ENCODE peak calls at places on chromosome 11, in seven cellular contexts. One of them, this sample, is unnamed.

GRCh38 chr11:134508219-134508990 is 96.4 kb upstream of the B3GAT1 start:
- DNase-seq in HepG2: no peak
- DNase-seq in K562: no peak
- DNase-seq in SK-N-SH: no peak
- DNase-seq in H1: no peak
- DNase-seq in HCT116: no peak
- DNase-seq in GM12878: no peak
- DNase-seq in this sample: no peak

GRCh38 chr11:85828640-85828978 is 17.7 kb upstream of the SYTL2 start:
- DNase-seq in HepG2: no peak
- DNase-seq in K562: no peak
- DNase-seq in SK-N-SH: no peak
- DNase-seq in H1: no peak
- DNase-seq in HCT116: no peak
- DNase-seq in GM12878: no peak
- DNase-seq in this sample: no peak

GRCh38 chr11:103845331-103845730 is 191.1 kb upstream of the DDI1 start:
- DNase-seq in HepG2: no peak
- DNase-seq in K562: no peak
- DNase-seq in SK-N-SH: no peak
- DNase-seq in H1: no peak
- DNase-seq in HCT116: no peak
- DNase-seq in GM12878: no peak
- DNase-seq in this sample: no peak

GRCh38 chr11:115605397-115606222 is 101.4 kb upstream of the CADM1 start:
- DNase-seq in HepG2: no peak
- DNase-seq in K562: no peak
- DNase-seq in SK-N-SH: no peak
- DNase-seq in H1: no peak
- DNase-seq in HCT116: no peak
- DNase-seq in GM12878: no peak
- DNase-seq in this sample: peak; percentile 36

GRCh38 chr11:113721462-113722066 is 15.5 kb upstream of the TMPRSS5 start:
- DNase-seq in HepG2: no peak
- DNase-seq in K562: no peak
- DNase-seq in SK-N-SH: no peak
- DNase-seq in H1: no peak
- DNase-seq in HCT116: no peak
- DNase-seq in GM12878: no peak
- DNase-seq in this sample: no peak

GRCh38 chr11:112616292-112617088 is 344.7 kb upstream of the NCAM1 start:
- DNase-seq in HepG2: no peak
- DNase-seq in K562: no peak
- DNase-seq in SK-N-SH: no peak
- DNase-seq in H1: no peak
- DNase-seq in HCT116: no peak
- DNase-seq in GM12878: no peak
- DNase-seq in this sample: no peak

GRCh38 chr11:84965484-84965883 is 661.7 kb downstream of the DLG2 start:
- DNase-seq in HepG2: no peak
- DNase-seq in K562: no peak
- DNase-seq in SK-N-SH: no peak
- DNase-seq in H1: no peak
- DNase-seq in HCT116: no peak
- DNase-seq in GM12878: no peak
- DNase-seq in this sample: no peak

GRCh38 chr11:119155733-119156492 is 7.1 kb downstream of the ABCG4 start:
- DNase-seq in HepG2: peak; percentile 57
- DNase-seq in K562: peak; percentile 70
- DNase-seq in SK-N-SH: peak; percentile 67
- DNase-seq in H1: peak; percentile 62
- DNase-seq in HCT116: peak; percentile 43
- DNase-seq in GM12878: no peak
- DNase-seq in this sample: no peak

GRCh38 chr11:6111635-6112034 is 4.2 kb downstream of the OR56B4 start:
- DNase-seq in HepG2: no peak
- DNase-seq in K562: no peak
- DNase-seq in SK-N-SH: no peak
- DNase-seq in H1: no peak
- DNase-seq in HCT116: no peak
- DNase-seq in GM12878: no peak
- DNase-seq in this sample: no peak

GRCh38 chr11:67732045-67732787 is 57.8 kb upstream of the ALDH3B2 start:
- DNase-seq in HepG2: no peak
- DNase-seq in K562: peak; percentile 13
- DNase-seq in SK-N-SH: peak; percentile 88
- DNase-seq in H1: peak; percentile 68
- DNase-seq in HCT116: peak; percentile 4
- DNase-seq in GM12878: no peak
- DNase-seq in this sample: no peak

GRCh38 chr11:83051760-83052671 is 19.7 kb downstream of the RAB30 start:
- DNase-seq in HepG2: no peak
- DNase-seq in K562: no peak
- DNase-seq in SK-N-SH: no peak
- DNase-seq in H1: no peak
- DNase-seq in HCT116: no peak
- DNase-seq in GM12878: no peak
- DNase-seq in this sample: no peak

GRCh38 chr11:111386611-111387150 is 7.6 kb upstream of the POU2AF1 start:
- DNase-seq in HepG2: no peak
- DNase-seq in K562: no peak
- DNase-seq in SK-N-SH: no peak
- DNase-seq in H1: no peak
- DNase-seq in HCT116: no peak
- DNase-seq in GM12878: no peak
- DNase-seq in this sample: no peak

GRCh38 chr11:62116458-62116857 is 7.4 kb upstream of the INCENP start:
- DNase-seq in HepG2: no peak
- DNase-seq in K562: peak; percentile 20
- DNase-seq in SK-N-SH: no peak
- DNase-seq in H1: no peak
- DNase-seq in HCT116: no peak
- DNase-seq in GM12878: no peak
- DNase-seq in this sample: no peak

GRCh38 chr11:107856981-107857517 is 1.5 kb downstream of the SLC35F2 start:
- DNase-seq in HepG2: no peak
- DNase-seq in K562: peak; percentile 72
- DNase-seq in SK-N-SH: no peak
- DNase-seq in H1: no peak
- DNase-seq in HCT116: peak; percentile 62
- DNase-seq in GM12878: no peak
- DNase-seq in this sample: no peak

GRCh38 chr11:74311352-74311926 is at the start of gene P4HA3:
- DNase-seq in HepG2: peak; percentile 13
- DNase-seq in K562: peak; percentile 70
- DNase-seq in SK-N-SH: peak; percentile 92
- DNase-seq in H1: peak; percentile 92
- DNase-seq in HCT116: peak; percentile 18
- DNase-seq in GM12878: no peak
- DNase-seq in this sample: no peak

GRCh38 chr11:124801014-124801413 is 808 bp upstream of the MSANTD2 start:
- DNase-seq in HepG2: no peak
- DNase-seq in K562: no peak
- DNase-seq in SK-N-SH: peak; percentile 8
- DNase-seq in H1: no peak
- DNase-seq in HCT116: no peak
- DNase-seq in GM12878: no peak
- DNase-seq in this sample: no peak

GRCh38 chr11:59206635-59207034 is 6.1 kb downstream of the MPEG1 start:
- DNase-seq in HepG2: peak; percentile 42
- DNase-seq in K562: peak; percentile 53
- DNase-seq in SK-N-SH: peak; percentile 34
- DNase-seq in H1: peak; percentile 65
- DNase-seq in HCT116: peak; percentile 21
- DNase-seq in GM12878: no peak
- DNase-seq in this sample: peak; percentile 79

GRCh38 chr11:66070604-66071325 is 693 bp downstream of the PACS1 start:
- DNase-seq in HepG2: no peak
- DNase-seq in K562: peak; percentile 52
- DNase-seq in SK-N-SH: peak; percentile 74
- DNase-seq in H1: peak; percentile 71
- DNase-seq in HCT116: no peak
- DNase-seq in GM12878: no peak
- DNase-seq in this sample: peak; percentile 73

GRCh38 chr11:4455439-4455838 is 6.3 kb downstream of the OR52K2 start:
- DNase-seq in HepG2: no peak
- DNase-seq in K562: no peak
- DNase-seq in SK-N-SH: no peak
- DNase-seq in H1: no peak
- DNase-seq in HCT116: no peak
- DNase-seq in GM12878: no peak
- DNase-seq in this sample: no peak

GRCh38 chr11:107999759-108000455 is 8.8 kb upstream of the CUL5 start:
- DNase-seq in HepG2: peak; percentile 72
- DNase-seq in K562: peak; percentile 80
- DNase-seq in SK-N-SH: peak; percentile 56
- DNase-seq in H1: peak; percentile 72
- DNase-seq in HCT116: peak; percentile 74
- DNase-seq in GM12878: peak; percentile 11
- DNase-seq in this sample: peak; percentile 56

GRCh38 chr11:1120532-1121342 is 37.0 kb upstream of the MUC5AC start:
- DNase-seq in HepG2: no peak
- DNase-seq in K562: no peak
- DNase-seq in SK-N-SH: peak; percentile 23
- DNase-seq in H1: no peak
- DNase-seq in HCT116: no peak
- DNase-seq in GM12878: no peak
- DNase-seq in this sample: no peak

GRCh38 chr11:97269527-97269926 is 879.7 kb downstream of the JRKL start:
- DNase-seq in HepG2: peak; percentile 13
- DNase-seq in K562: no peak
- DNase-seq in SK-N-SH: peak; percentile 2
- DNase-seq in H1: no peak
- DNase-seq in HCT116: no peak
- DNase-seq in GM12878: no peak
- DNase-seq in this sample: peak; percentile 58

GRCh38 chr11:115911656-115912055 is 407.4 kb upstream of the CADM1 start:
- DNase-seq in HepG2: no peak
- DNase-seq in K562: no peak
- DNase-seq in SK-N-SH: peak; percentile 32
- DNase-seq in H1: no peak
- DNase-seq in HCT116: no peak
- DNase-seq in GM12878: no peak
- DNase-seq in this sample: no peak

GRCh38 chr11:88594274-88594950 is 256.9 kb upstream of the CTSC start:
- DNase-seq in HepG2: no peak
- DNase-seq in K562: no peak
- DNase-seq in SK-N-SH: no peak
- DNase-seq in H1: no peak
- DNase-seq in HCT116: no peak
- DNase-seq in GM12878: no peak
- DNase-seq in this sample: no peak

GRCh38 chr11:9263840-9264380 is 1.2 kb downstream of the DENND5A start:
- DNase-seq in HepG2: peak; percentile 43
- DNase-seq in K562: peak; percentile 40
- DNase-seq in SK-N-SH: peak; percentile 39
- DNase-seq in H1: no peak
- DNase-seq in HCT116: no peak
- DNase-seq in GM12878: peak; percentile 82
- DNase-seq in this sample: no peak

GRCh38 chr11:70608568-70609314 is 210.4 kb downstream of the CTTN start:
- DNase-seq in HepG2: no peak
- DNase-seq in K562: no peak
- DNase-seq in SK-N-SH: no peak
- DNase-seq in H1: no peak
- DNase-seq in HCT116: no peak
- DNase-seq in GM12878: no peak
- DNase-seq in this sample: no peak
- TF ChIP-seq JUND in HepG2: no peak
- TF ChIP-seq JUND in K562: no peak
- TF ChIP-seq JUND in SK-N-SH: no peak
- TF ChIP-seq JUND in H1: no peak
- TF ChIP-seq JUND in HCT116: no peak
- TF ChIP-seq JUND in GM12878: no peak
- TF ChIP-seq JUND in this sample: no peak

GRCh38 chr11:78720281-78720989 is 145.8 kb upstream of the NARS2 start:
- DNase-seq in HepG2: no peak
- DNase-seq in K562: no peak
- DNase-seq in SK-N-SH: no peak
- DNase-seq in H1: no peak
- DNase-seq in HCT116: no peak
- DNase-seq in GM12878: no peak
- DNase-seq in this sample: no peak

GRCh38 chr11:78715639-78716311 is 141.1 kb upstream of the NARS2 start:
- DNase-seq in HepG2: peak; percentile 57
- DNase-seq in K562: peak; percentile 62
- DNase-seq in SK-N-SH: peak; percentile 72
- DNase-seq in H1: peak; percentile 86
- DNase-seq in HCT116: peak; percentile 73
- DNase-seq in GM12878: no peak
- DNase-seq in this sample: peak; percentile 19

GRCh38 chr11:78711732-78712131 is 137.1 kb upstream of the NARS2 start:
- DNase-seq in HepG2: no peak
- DNase-seq in K562: no peak
- DNase-seq in SK-N-SH: no peak
- DNase-seq in H1: no peak
- DNase-seq in HCT116: no peak
- DNase-seq in GM12878: no peak
- DNase-seq in this sample: no peak

GRCh38 chr11:78717031-78717430 is 142.4 kb upstream of the NARS2 start:
- DNase-seq in HepG2: no peak
- DNase-seq in K562: no peak
- DNase-seq in SK-N-SH: no peak
- DNase-seq in H1: no peak
- DNase-seq in HCT116: no peak
- DNase-seq in GM12878: no peak
- DNase-seq in this sample: no peak

DNA sequence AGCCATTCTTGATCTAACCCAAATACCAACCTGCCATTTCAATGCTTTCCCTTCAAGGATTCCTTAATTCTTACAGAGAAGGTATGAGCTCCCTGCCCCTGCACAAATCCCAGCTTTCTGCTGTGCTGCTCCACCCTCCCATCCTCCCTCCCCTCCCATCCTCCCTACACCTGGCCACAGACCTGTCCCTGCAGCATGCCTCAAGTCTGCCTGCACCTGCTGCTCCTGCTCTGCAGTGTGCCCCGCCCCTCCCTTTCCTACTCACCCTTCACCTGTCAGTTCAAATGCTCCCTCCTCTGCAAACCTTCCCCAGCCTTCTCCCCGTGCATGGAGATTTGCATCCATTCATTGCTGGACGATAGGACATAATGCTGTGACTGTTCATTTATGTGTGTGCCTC is 139.9 kb upstream of the NARS2 start:
- DNase-seq in HepG2: no peak
- DNase-seq in K562: no peak
- DNase-seq in SK-N-SH: no peak
- DNase-seq in H1: no peak
- DNase-seq in HCT116: no peak
- DNase-seq in GM12878: no peak
- DNase-seq in this sample: no peak
- TF ChIP-seq JUND in HepG2: no peak
- TF ChIP-seq JUND in K562: no peak
- TF ChIP-seq JUND in SK-N-SH: no peak
- TF ChIP-seq JUND in H1: no peak
- TF ChIP-seq JUND in HCT116: no peak
- TF ChIP-seq JUND in GM12878: no peak
- TF ChIP-seq JUND in this sample: no peak

GRCh38 chr11:13923182-13923581 is 39.3 kb upstream of the SPON1 start:
- DNase-seq in HepG2: no peak
- DNase-seq in K562: no peak
- DNase-seq in SK-N-SH: no peak
- DNase-seq in H1: no peak
- DNase-seq in HCT116: peak; percentile 36
- DNase-seq in GM12878: no peak
- DNase-seq in this sample: no peak
- TF ChIP-seq JUND in HepG2: no peak
- TF ChIP-seq JUND in K562: no peak
- TF ChIP-seq JUND in SK-N-SH: no peak
- TF ChIP-seq JUND in H1: no peak
- TF ChIP-seq JUND in HCT116: no peak
- TF ChIP-seq JUND in GM12878: no peak
- TF ChIP-seq JUND in this sample: no peak

GRCh38 chr11:121672630-121673487 is 220.1 kb upstream of the SORL1-AS1 start:
- DNase-seq in HepG2: no peak
- DNase-seq in K562: no peak
- DNase-seq in SK-N-SH: peak; percentile 59
- DNase-seq in H1: no peak
- DNase-seq in HCT116: no peak
- DNase-seq in GM12878: no peak
- DNase-seq in this sample: no peak
- TF ChIP-seq JUND in HepG2: no peak
- TF ChIP-seq JUND in K562: no peak
- TF ChIP-seq JUND in SK-N-SH: no peak
- TF ChIP-seq JUND in H1: no peak
- TF ChIP-seq JUND in HCT116: no peak
- TF ChIP-seq JUND in GM12878: no peak
- TF ChIP-seq JUND in this sample: no peak

This sample was measured in T47D.